ENCODE peak calls at places on chromosome X, in ten cellular contexts. M, B, J, K, L, O, T, Y, A and I are unnamed samples.

GRCh38 chrX:54411732-54412131 is 28.5 kb upstream of the TSR2 start:
- DNase-seq in M (no peak), B (no peak), J (no peak), K (no peak), L (no peak), O (no peak), T (no peak), Y (no peak), A (no peak), I (no peak)

GRCh38 chrX:80792205-80792604 is 17.5 kb downstream of the BRWD3 start:
- DNase-seq in M (no peak), B (no peak), J (no peak), K (no peak), L (no peak), O (peak; percentile 40), T (no peak), Y (no peak), A (no peak), I (no peak)

GRCh38 chrX:295136-295535 is 14.0 kb downstream of the PLCXD1 start:
- DNase-seq in M (no peak), B (no peak), J (no peak), K (no peak), L (no peak), O (no peak), T (no peak), Y (no peak), A (no peak), I (no peak)

GRCh38 chrX:21730011-21730410 is 27.9 kb downstream of the SMPX start:
- DNase-seq in M (no peak), B (no peak), J (no peak), K (no peak), L (no peak), O (peak; percentile 69), T (no peak), Y (no peak), A (no peak), I (no peak)

GRCh38 chrX:29066516-29066915 is 479.3 kb downstream of the IL1RAPL1 start:
- DNase-seq in M (no peak), B (no peak), J (no peak), K (no peak), L (no peak), O (no peak), T (no peak), Y (no peak), A (no peak), I (no peak)

GRCh38 chrX:9114245-9114644 is 80.3 kb upstream of the FAM9B start:
- DNase-seq in M (no peak), B (no peak), J (no peak), K (no peak), L (no peak), O (no peak), T (no peak), Y (no peak), A (no peak), I (no peak)

GRCh38 chrX:119573222-119573621 is 1.1 kb upstream of the UBE2A start:
- DNase-seq in M (no peak), B (no peak), J (no peak), K (no peak), L (no peak), O (no peak), T (no peak), Y (no peak), A (no peak), I (no peak)

GRCh38 chrX:41481264-41482109 is 34.3 kb downstream of the NYX start:
- DNase-seq in M (peak; percentile 14), B (no peak), J (no peak), K (no peak), L (no peak), O (no peak), T (no peak), Y (no peak), A (peak; percentile 2), I (peak; percentile 13)

GRCh38 chrX:48490661-48491060 is 14.7 kb downstream of the FTSJ1 start:
- DNase-seq in M (no peak), B (no peak), J (no peak), K (no peak), L (no peak), O (peak; percentile 24), T (no peak), Y (peak; percentile 38), A (no peak), I (no peak)

GRCh38 chrX:17616936-17617335 is 120.4 kb upstream of the SCML1 start:
- DNase-seq in M (no peak), B (no peak), J (no peak), K (no peak), L (no peak), O (no peak), T (no peak), Y (no peak), A (no peak), I (no peak)

GRCh38 chrX:21745756-21746155 is 12.2 kb downstream of the SMPX start:
- DNase-seq in M (peak; percentile 2), B (peak; percentile 39), J (peak; percentile 35), K (no peak), L (no peak), O (peak; percentile 38), T (peak; percentile 47), Y (peak; percentile 32), A (peak; percentile 51), I (peak; percentile 15)

GRCh38 chrX:23394421-23394820 is 59.8 kb downstream of the PTCHD1 start:
- DNase-seq in M (no peak), B (no peak), J (no peak), K (no peak), L (no peak), O (no peak), T (no peak), Y (no peak), A (no peak), I (no peak)

GRCh38 chrX:111719426-111720210 is 38.6 kb downstream of the ALG13 start:
- DNase-seq in M (peak; percentile 1), B (no peak), J (no peak), K (no peak), L (no peak), O (peak; percentile 20), T (no peak), Y (peak; percentile 6), A (no peak), I (no peak)

GRCh38 chrX:74349387-74349786 is 45.4 kb downstream of the ZCCHC13 start:
- DNase-seq in M (no peak), B (peak; percentile 20), J (no peak), K (no peak), L (no peak), O (peak; percentile 76), T (no peak), Y (peak; percentile 69), A (no peak), I (peak; percentile 15)

GRCh38 chrX:74426071-74426470 is 4.8 kb downstream of the SLC16A2 start:
- DNase-seq in M (no peak), B (no peak), J (no peak), K (no peak), L (no peak), O (no peak), T (no peak), Y (no peak), A (no peak), I (no peak)

GRCh38 chrX:123906557-123907316 is 46.9 kb downstream of the XIAP start:
- DNase-seq in M (no peak), B (no peak), J (no peak), K (no peak), L (no peak), O (peak; percentile 15), T (no peak), Y (peak; percentile 28), A (no peak), I (no peak)

GRCh38 chrX:10945463-10945862 is 165.7 kb upstream of the HCCS start:
- DNase-seq in M (no peak), B (peak; percentile 39), J (no peak), K (no peak), L (no peak), O (no peak), T (no peak), Y (peak; percentile 71), A (no peak), I (peak; percentile 2)

GRCh38 chrX:29225670-29226069 is 638.4 kb downstream of the IL1RAPL1 start:
- DNase-seq in M (no peak), B (no peak), J (no peak), K (no peak), L (no peak), O (peak; percentile 7), T (no peak), Y (no peak), A (no peak), I (no peak)

GRCh38 chrX:72381439-72382198 is 75.9 kb upstream of the CITED1 start:
- DNase-seq in M (no peak), B (no peak), J (no peak), K (no peak), L (no peak), O (no peak), T (no peak), Y (no peak), A (no peak), I (no peak)

GRCh38 chrX:47540754-47541538 is 20.1 kb upstream of the ARAF start:
- DNase-seq in M (no peak), B (peak; percentile 94), J (no peak), K (peak; percentile 60), L (peak; percentile 81), O (peak; percentile 93), T (no peak), Y (peak; percentile 92), A (no peak), I (peak; percentile 82)

GRCh38 chrX:21529771-21530170 is 128.4 kb downstream of the KLHL34 start:
- DNase-seq in M (no peak), B (no peak), J (no peak), K (no peak), L (no peak), O (peak; percentile 63), T (no peak), Y (peak; percentile 50), A (no peak), I (peak; percentile 0)

GRCh38 chrX:48083212-48083611 is 11.8 kb upstream of the ZNF630 start:
- DNase-seq in M (peak; percentile 70), B (peak; percentile 84), J (peak; percentile 24), K (peak; percentile 32), L (peak; percentile 23), O (peak; percentile 42), T (no peak), Y (peak; percentile 49), A (peak; percentile 38), I (peak; percentile 3)

GRCh38 chrX:121283921-121284320 is 236.5 kb downstream of the GLUD2 start:
- DNase-seq in M (no peak), B (no peak), J (no peak), K (no peak), L (no peak), O (no peak), T (no peak), Y (no peak), A (no peak), I (no peak)

GRCh38 chrX:67555578-67556203 is 11.9 kb downstream of the AR start:
- DNase-seq in M (no peak), B (peak; percentile 60), J (no peak), K (no peak), L (peak; percentile 15), O (peak; percentile 49), T (no peak), Y (peak; percentile 51), A (peak; percentile 1), I (peak; percentile 18)

GRCh38 chrX:107288676-107289075 is 82.3 kb downstream of the DNAAF6 start:
- DNase-seq in M (no peak), B (no peak), J (no peak), K (no peak), L (no peak), O (no peak), T (no peak), Y (no peak), A (no peak), I (no peak)

GRCh38 chrX:52216541-52216940 is 31.9 kb downstream of the MAGED4 start:
- DNase-seq in M (no peak), B (no peak), J (no peak), K (no peak), L (no peak), O (no peak), T (no peak), Y (no peak), A (no peak), I (no peak)

GRCh38 chrX:69189972-69190371 is 24.7 kb upstream of the PJA1 start:
- DNase-seq in M (no peak), B (no peak), J (no peak), K (no peak), L (peak; percentile 26), O (no peak), T (no peak), Y (no peak), A (no peak), I (no peak)